ENCODE peak calls at places on chromosomes 13 and 19, in ten cellular contexts. F, Z, M, G, S, I, L, W, T and X are unnamed samples.

GRCh38 chr13:113939905-113940339 is 34.0 kb downstream of the C13orf46 start:
- DNase-seq in F (no peak), Z (no peak), M (no peak), G (peak), S (no peak), I (no peak), L (no peak), W (no peak), T (no peak), X (no peak)

GRCh38 chr13:41588899-41589298 is 131.5 kb downstream of the RGCC start:
- DNase-seq in F (peak), Z (peak), M (no peak), G (no peak), S (peak), I (peak), L (peak), W (peak), T (peak), X (peak)

GRCh38 chr19:47545061-47545948 is 27.6 kb downstream of the ZNF541 start:
- DNase-seq in F (no peak), Z (no peak), M (no peak), G (no peak), S (no peak), I (no peak), L (no peak), W (no peak), T (no peak), X (no peak)

GRCh38 chr13:30581582-30581981 is 36.1 kb upstream of the USPL1 start:
- DNase-seq in F (no peak), Z (peak), M (no peak), G (no peak), S (peak), I (no peak), L (no peak), W (peak), T (no peak), X (no peak)

GRCh38 chr13:32445461-32445860 is 17.5 kb upstream of the N4BP2L1 start:
- DNase-seq in F (no peak), Z (no peak), M (no peak), G (no peak), S (no peak), I (no peak), L (no peak), W (no peak), T (no peak), X (no peak)

GRCh38 chr19:18017275-18018083 is 9.5 kb downstream of the ARRDC2 start:
- DNase-seq in F (no peak), Z (no peak), M (peak), G (no peak), S (no peak), I (no peak), L (no peak), W (peak), T (no peak), X (no peak)

GRCh38 chr13:106348032-106348431 is 187.4 kb downstream of the EFNB2 start:
- DNase-seq in F (peak), Z (peak), M (no peak), G (no peak), S (peak), I (no peak), L (no peak), W (peak), T (peak), X (peak)

GRCh38 chr19:10454267-10454666 is 33.9 kb downstream of the PDE4A start:
- DNase-seq in F (no peak), Z (no peak), M (no peak), G (no peak), S (peak), I (no peak), L (no peak), W (peak), T (no peak), X (no peak)

GRCh38 chr13:60986301-60986700 is 429.3 kb downstream of the PCDH20 start:
- DNase-seq in F (no peak), Z (no peak), M (no peak), G (no peak), S (no peak), I (no peak), L (no peak), W (no peak), T (no peak), X (no peak)

GRCh38 chr19:1551068-1552040 is 16.8 kb downstream of the MEX3D start:
- DNase-seq in F (no peak), Z (no peak), M (no peak), G (no peak), S (no peak), I (no peak), L (no peak), W (no peak), T (no peak), X (no peak)

GRCh38 chr13:94546071-94546839 is 49.7 kb downstream of the TGDS start:
- DNase-seq in F (no peak), Z (no peak), M (no peak), G (no peak), S (no peak), I (no peak), L (no peak), W (no peak), T (no peak), X (no peak)

GRCh38 chr19:16824658-16825311 is 4.4 kb upstream of the SIN3B start:
- DNase-seq in F (peak), Z (peak), M (no peak), G (no peak), S (peak), I (no peak), L (no peak), W (peak), T (peak), X (no peak)

GRCh38 chr13:37070145-37070695 is 10.7 kb upstream of the SUPT20H start:
- DNase-seq in F (no peak), Z (no peak), M (no peak), G (no peak), S (no peak), I (no peak), L (no peak), W (no peak), T (no peak), X (no peak)

GRCh38 chr19:10450853-10451609 is 30.7 kb downstream of the PDE4A start:
- DNase-seq in F (no peak), Z (no peak), M (no peak), G (no peak), S (no peak), I (no peak), L (no peak), W (no peak), T (no peak), X (no peak)

GRCh38 chr13:79081942-79082341 is 324.1 kb downstream of the RBM26 start:
- DNase-seq in F (no peak), Z (no peak), M (no peak), G (no peak), S (no peak), I (no peak), L (no peak), W (no peak), T (no peak), X (no peak)

GRCh38 chr19:49890349-49891311 is 6.1 kb downstream of the IL4I1 start:
- DNase-seq in F (peak), Z (no peak), M (no peak), G (no peak), S (no peak), I (peak), L (peak), W (no peak), T (no peak), X (no peak)